ENCODE peak calls at places on chromosomes 13 and 19, in six cellular contexts. D is NT2/D1; M is stimulated activated CD4-positive, alpha-beta T cell treated with anti-CD3 and anti-CD28 coated beads, Interleukin-4, amount 100 ng/mL, for 4 hours; I is NCI-H1092; H is psoas muscle; E is HTR-8/SVneo. G is an unnamed sample.
A peak's percentile ranks its signal among the peaks of the same experiment; 100 is the strongest.

GRCh38 chr13:76667551-76667950 is 218.7 kb downstream of the KCTD12 start:
- DNase-seq in D (no peak), M (no peak), I (peak; percentile 35), H (no peak), E (peak; percentile 0), G (peak; percentile 83)

GRCh38 chr13:112071011-112071901 is 4.3 kb downstream of the SOX1 start:
- DNase-seq in D (no peak), M (no peak), I (peak; percentile 69), H (no peak), E (no peak), G (no peak)

GRCh38 chr19:2043269-2043641 is 7.8 kb downstream of the MKNK2 start:
- DNase-seq in D (no peak), M (no peak), I (no peak), H (peak; percentile 75), E (no peak), G (no peak)

GRCh38 chr19:15466851-15467733 is 2.7 kb upstream of the RASAL3 start:
- DNase-seq in D (no peak), M (peak; percentile 74), I (no peak), H (no peak), E (no peak), G (peak; percentile 96)

GRCh38 chr13:20609145-20609544 is 42.2 kb downstream of the IFT88 start:
- DNase-seq in D (no peak), M (no peak), I (no peak), H (no peak), E (no peak), G (peak; percentile 96)

GRCh38 chr13:113364371-113364932 is 522 bp upstream of the GRTP1 start:
- DNase-seq in D (no peak), M (no peak), I (no peak), H (peak; percentile 74), E (peak; percentile 22), G (no peak)

GRCh38 chr13:42751693-42752092 is 29.7 kb upstream of the FAM216B start:
- DNase-seq in D (no peak), M (no peak), I (no peak), H (no peak), E (no peak), G (no peak)

GRCh38 chr19:36255316-36255715 is 40.4 kb downstream of the ZNF146 start:
- DNase-seq in D (no peak), M (no peak), I (no peak), H (no peak), E (no peak), G (no peak)

GRCh38 chr19:44657211-44657921 is 13.7 kb downstream of the PVR start:
- DNase-seq in D (peak; percentile 63), M (peak; percentile 60), I (no peak), H (peak; percentile 81), E (peak; percentile 64), G (peak; percentile 52)

GRCh38 chr13:65710514-65710913 is 1519.6 kb downstream of the PCDH9 start:
- DNase-seq in D (no peak), M (no peak), I (no peak), H (no peak), E (no peak), G (peak; percentile 3)

GRCh38 chr19:36040495-36040894 is 7.8 kb upstream of the CLIP3 start:
- DNase-seq in D (no peak), M (no peak), I (no peak), H (no peak), E (no peak), G (no peak)

GRCh38 chr13:94556646-94557045 is 39.3 kb downstream of the TGDS start:
- DNase-seq in D (no peak), M (no peak), I (no peak), H (no peak), E (no peak), G (no peak)

GRCh38 chr13:25463496-25463895 is 91.7 kb downstream of the ATP8A2 start:
- DNase-seq in D (no peak), M (no peak), I (no peak), H (no peak), E (peak; percentile 6), G (peak; percentile 25)

GRCh38 chr19:41811036-41811435 is 14.6 kb downstream of the CEACAM3 start:
- DNase-seq in D (no peak), M (no peak), I (no peak), H (no peak), E (no peak), G (no peak)

GRCh38 chr13:26941345-26942174 is 181.0 kb upstream of the GPR12 start:
- DNase-seq in D (no peak), M (no peak), I (no peak), H (no peak), E (no peak), G (peak; percentile 87)

GRCh38 chr13:41700790-41701310 is 243.5 kb downstream of the RGCC start:
- DNase-seq in D (no peak), M (no peak), I (peak; percentile 85), H (no peak), E (no peak), G (peak; percentile 39)

GRCh38 chr19:16544468-16545231 is 2.4 kb upstream of the CHERP start:
- DNase-seq in D (no peak), M (no peak), I (no peak), H (no peak), E (no peak), G (no peak)

GRCh38 chr13:44155422-44156293 is 218.0 kb upstream of the SERP2 start:
- DNase-seq in D (no peak), M (no peak), I (no peak), H (peak; percentile 70), E (no peak), G (peak; percentile 51)

GRCh38 chr13:36131215-36131930 is at the start of gene DCLK1:
- DNase-seq in D (peak; percentile 13), M (no peak), I (peak; percentile 50), H (peak; percentile 88), E (peak; percentile 2), G (peak; percentile 24)

GRCh38 chr13:109301711-109302110 is 484.7 kb downstream of the IRS2 start:
- DNase-seq in D (no peak), M (no peak), I (peak; percentile 11), H (no peak), E (no peak), G (no peak)

GRCh38 chr13:104015646-104016396 is 949.6 kb upstream of the SLC10A2 start:
- DNase-seq in D (no peak), M (no peak), I (no peak), H (no peak), E (no peak), G (peak; percentile 94)

GRCh38 chr13:30364876-30365275 is 57.4 kb upstream of the UBE2L5 start:
- DNase-seq in D (no peak), M (no peak), I (no peak), H (no peak), E (no peak), G (peak; percentile 49)

GRCh38 chr19:6639439-6639838 is 30.5 kb downstream of the TNFSF14 start:
- DNase-seq in D (no peak), M (no peak), I (no peak), H (no peak), E (no peak), G (peak; percentile 32)

GRCh38 chr19:58252102-58252685 is 23.5 kb downstream of the ZNF544 start:
- DNase-seq in D (no peak), M (no peak), I (no peak), H (no peak), E (no peak), G (no peak)

GRCh38 chr19:21789761-21790160 is 22.4 kb upstream of the ZNF100 start:
- DNase-seq in D (no peak), M (no peak), I (no peak), H (no peak), E (no peak), G (no peak)

GRCh38 chr13:50732712-50733111 is 110.8 kb downstream of the DLEU7 start:
- DNase-seq in D (no peak), M (no peak), I (no peak), H (no peak), E (no peak), G (peak; percentile 86)

GRCh38 chr13:20728579-20729300 is 25.2 kb downstream of the IL17D start:
- DNase-seq in D (no peak), M (no peak), I (no peak), H (no peak), E (no peak), G (peak; percentile 11)

GRCh38 chr13:47287291-47287751 is 390.5 kb upstream of the HTR2A start:
- DNase-seq in D (no peak), M (no peak), I (no peak), H (no peak), E (no peak), G (peak; percentile 28)

G was measured in iris pigment epithelial cell.